ENCODE peak calls at places on chromosomes 4 and X, in nine cellular contexts. O is tibial nerve; A is right cardiac atrium; B is K562; Y is aorta; R is effector memory CD4-positive, alpha-beta T cell; U is substantia nigra; V is mammary epithelial cell; N is hepatocyte. J is an unnamed sample.

GRCh38 chr4:73479323-73479722 is 2.2 kb upstream of the AFM start:
- DNase-seq in A (no peak), Y (no peak), R (no peak), B (no peak), U (no peak), V (no peak), O (no peak), N (no peak), J (no peak)

GRCh38 chr4:121228851-121229250 is 64.7 kb upstream of the TNIP3 start:
- DNase-seq in U (no peak), R (no peak), O (no peak), Y (no peak), A (no peak), V (no peak), B (no peak), N (no peak), J (no peak)

GRCh38 chrX:140180585-140180984 is 215.3 kb upstream of the CXorf66 start:
- DNase-seq in N (no peak), A (no peak), Y (no peak), V (peak; percentile 85), B (no peak), U (no peak), R (no peak), O (no peak), J (no peak)

GRCh38 chr4:37946503-37947179 is 13.6 kb upstream of the PTTG2 start:
- DNase-seq in B (no peak), R (no peak), Y (peak; percentile 81), A (peak; percentile 65), U (peak; percentile 8), V (no peak), N (no peak), O (no peak), J (no peak)

GRCh38 chrX:20595928-20596550 is 329.3 kb upstream of the RPS6KA3 start:
- DNase-seq in R (no peak), O (no peak), N (peak; percentile 13), U (no peak), B (no peak), V (peak; percentile 69), Y (no peak), A (peak; percentile 33), J (no peak)

GRCh38 chr4:77159798-77160197 is 2.8 kb downstream of the CCNG2 start:
- DNase-seq in A (no peak), O (no peak), B (no peak), R (no peak), Y (no peak), V (no peak), N (no peak), U (no peak), J (no peak)

GRCh38 chr4:25088342-25088952 is 57.7 kb upstream of the LGI2 start:
- DNase-seq in A (peak; percentile 78), V (no peak), R (no peak), U (no peak), N (no peak), O (no peak), B (peak; percentile 60), Y (no peak), J (no peak)

GRCh38 chr4:19776021-19776459 is 475.7 kb upstream of the SLIT2 start:
- DNase-seq in N (peak; percentile 8), B (no peak), V (peak; percentile 80), O (no peak), A (no peak), R (no peak), Y (no peak), U (no peak), J (no peak)

GRCh38 chrX:143615851-143616250 is 20.1 kb downstream of the SLITRK4 start:
- DNase-seq in B (no peak), N (no peak), Y (no peak), R (no peak), U (no peak), V (no peak), A (no peak), O (no peak), J (no peak)

GRCh38 chrX:18543738-18544137 is 118.3 kb downstream of the CDKL5 start:
- DNase-seq in U (no peak), O (no peak), V (no peak), N (no peak), R (no peak), B (no peak), A (no peak), Y (no peak), J (no peak)

GRCh38 chr4:113020966-113021365 is 28.5 kb upstream of the ANK2 start:
- DNase-seq in R (no peak), B (no peak), O (no peak), Y (no peak), N (no peak), A (no peak), U (no peak), V (no peak), J (no peak)

GRCh38 chr4:56310401-56310800 is 76.9 kb downstream of the AASDH start:
- DNase-seq in Y (no peak), A (no peak), B (no peak), V (no peak), R (no peak), U (no peak), N (no peak), O (no peak), J (no peak)

GRCh38 chr4:187944179-187944578 is 51.4 kb upstream of the ZFP42 start:
- DNase-seq in V (no peak), N (no peak), U (no peak), Y (no peak), R (no peak), B (no peak), O (no peak), A (no peak), J (no peak)

GRCh38 chrX:7334253-7334935 is 186.4 kb upstream of the PUDP start:
- DNase-seq in A (no peak), R (no peak), Y (no peak), V (no peak), O (no peak), N (no peak), B (no peak), U (no peak), J (no peak)

GRCh38 chrX:41468647-41469323 is 21.6 kb downstream of the NYX start:
- DNase-seq in V (peak; percentile 40), A (no peak), O (no peak), R (no peak), Y (no peak), U (no peak), B (no peak), N (no peak), J (no peak)

GRCh38 chr4:146381263-146381872 is 140.4 kb downstream of the SLC10A7 start:
- DNase-seq in U (no peak), N (no peak), A (no peak), Y (no peak), R (no peak), V (no peak), B (no peak), O (no peak), J (no peak)

GRCh38 chr4:141636077-141636770 is at the start of gene IL15:
- DNase-seq in V (peak; percentile 76), B (peak; percentile 5), A (peak; percentile 84), U (no peak), R (peak; percentile 61), N (peak; percentile 74), Y (peak; percentile 85), O (peak; percentile 27), J (no peak)

GRCh38 chr4:141099326-141099725 is 33.9 kb downstream of the RNF150 start:
- DNase-seq in A (no peak), O (no peak), V (no peak), U (no peak), R (no peak), N (no peak), B (no peak), Y (no peak), J (no peak)

GRCh38 chrX:23919706-23920320 is 12.0 kb downstream of the CXorf58 start:
- DNase-seq in B (no peak), U (no peak), N (no peak), Y (no peak), V (no peak), O (no peak), R (no peak), A (no peak), J (no peak)

GRCh38 chr4:106266201-106266600 is 49.8 kb downstream of the TBCK start:
- DNase-seq in U (no peak), V (peak; percentile 37), O (no peak), Y (no peak), R (no peak), N (peak; percentile 61), B (peak; percentile 16), A (no peak), J (peak; percentile 73)

GRCh38 chrX:40104649-40105015 is 6.9 kb upstream of the BCOR start:
- DNase-seq in R (no peak), Y (peak; percentile 84), N (peak; percentile 82), V (peak; percentile 37), U (no peak), O (no peak), B (no peak), A (peak; percentile 82), J (no peak)
- H3K27ac ChIP-seq in R (no peak overlapping the region), Y (peak overlapping the region; percentile 87), N (peak overlapping the region; percentile 93), V (no peak overlapping the region), U (no peak overlapping the region), O (peak overlapping the region; percentile 78), B (peak overlapping the region; percentile 95), A (peak overlapping the region; percentile 86), J (peak overlapping the region; percentile 42)

DNA sequence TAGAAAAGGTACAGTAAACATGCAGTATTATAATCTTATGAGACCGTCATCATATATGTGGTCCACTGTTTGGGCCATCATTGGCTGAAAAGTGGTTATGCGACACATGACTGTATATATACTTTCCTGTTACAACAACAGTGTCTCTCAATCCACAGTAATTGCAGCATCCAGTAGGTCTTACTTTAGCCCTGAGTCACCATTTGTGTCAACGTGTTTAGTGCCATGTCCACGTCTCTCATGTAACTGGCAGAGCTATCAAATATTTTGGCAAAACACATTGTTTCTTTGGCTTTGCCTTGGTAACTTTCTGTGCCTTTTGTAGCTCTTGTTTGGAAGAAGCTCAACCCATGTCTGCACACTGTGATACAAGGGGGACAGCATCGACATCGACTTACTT is 73.8 kb downstream of the CD38 start:
- DNase-seq in R (no peak), O (no peak), N (no peak), Y (no peak), V (no peak), A (no peak), B (no peak), U (no peak), J (no peak)
- H3K27ac ChIP-seq in R (no peak overlapping the region), O (no peak overlapping the region), N (no peak overlapping the region), Y (no peak overlapping the region), V (no peak overlapping the region), A (no peak overlapping the region), B (no peak overlapping the region), U (no peak overlapping the region), J (no peak overlapping the region)

DNA sequence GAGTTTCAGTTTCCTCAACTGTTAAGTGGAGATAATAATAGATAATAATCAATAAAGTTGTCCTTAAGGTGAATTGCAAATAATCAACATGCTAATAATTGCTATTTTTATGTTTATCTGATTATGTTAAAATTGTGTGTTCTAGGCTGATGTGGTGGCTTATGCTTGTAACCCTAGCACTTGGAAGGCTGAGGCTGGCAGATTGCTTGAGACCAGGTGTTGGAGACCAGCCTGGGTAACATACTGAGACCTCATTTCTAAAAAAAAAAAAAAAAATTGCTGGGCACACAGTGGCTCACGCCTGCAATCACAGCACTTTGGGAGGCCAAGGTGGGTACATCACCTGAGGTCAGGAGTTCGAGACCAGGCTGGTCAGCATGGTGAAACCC is 175.2 kb downstream of the GC start:
- DNase-seq in O (no peak), R (no peak), V (no peak), Y (no peak), A (no peak), B (no peak), U (no peak), N (no peak), J (no peak)
- H3K27ac ChIP-seq in O (no peak overlapping the region), R (no peak overlapping the region), V (no peak overlapping the region), Y (no peak overlapping the region), A (no peak overlapping the region), B (no peak overlapping the region), U (no peak overlapping the region), N (peak overlapping the region; percentile 74), J (no peak overlapping the region)

GRCh38 chr4:7368296-7368695 is 66.4 kb downstream of the PSAPL1 start:
- DNase-seq in N (no peak), A (peak; percentile 21), B (no peak), V (no peak), U (no peak), R (no peak), Y (no peak), O (no peak), J (no peak)
- H3K27ac ChIP-seq in N (no peak overlapping the region), A (no peak overlapping the region), B (no peak overlapping the region), V (no peak overlapping the region), U (peak overlapping the region; percentile 98), R (no peak overlapping the region), Y (no peak overlapping the region), O (no peak overlapping the region), J (no peak overlapping the region)

J was measured in SK-N-MC.